ENCODE peak calls at places on chromosome X, in seven cellular contexts. X is esophagus squamous epithelium; M is AG09309; G is CD8-positive, alpha-beta T cell; E is DMS153; H is LoVo; S is iris pigment epithelial cell. N is an unnamed sample.

GRCh38 chrX:18424482-18425198 is 768 bp upstream of the CDKL5 start:
- DNase-seq in X (no peak), M (no peak), G (peak), E (no peak), H (no peak), S (peak), N (no peak)

GRCh38 chrX:74431807-74432206 is 10.5 kb downstream of the SLC16A2 start:
- DNase-seq in X (no peak), M (no peak), G (no peak), E (no peak), H (no peak), S (no peak), N (no peak)

GRCh38 chrX:133921764-133922389 is 63.5 kb downstream of the GPC3 start:
- DNase-seq in X (no peak), M (no peak), G (peak), E (peak), H (peak), S (peak), N (no peak)

GRCh38 chrX:24718771-24719170 is 25.1 kb downstream of the POLA1 start:
- DNase-seq in X (no peak), M (no peak), G (no peak), E (no peak), H (no peak), S (no peak), N (no peak)

GRCh38 chrX:85992811-85993229 is 54.5 kb downstream of the CHM start:
- DNase-seq in X (no peak), M (no peak), G (no peak), E (peak), H (peak), S (peak), N (no peak)

GRCh38 chrX:15816886-15817285 is 26.6 kb downstream of the ZRSR2 start:
- DNase-seq in X (no peak), M (no peak), G (peak), E (no peak), H (no peak), S (no peak), N (no peak)

GRCh38 chrX:17917945-17918577 is 57.0 kb upstream of the RAI2 start:
- DNase-seq in X (no peak), M (no peak), G (no peak), E (no peak), H (no peak), S (no peak), N (no peak)

GRCh38 chrX:14528629-14529287 is 578 bp upstream of the GLRA2 start:
- DNase-seq in X (no peak), M (peak), G (peak), E (peak), H (peak), S (peak), N (no peak)

GRCh38 chrX:110755061-110755460 is 40.6 kb downstream of the CHRDL1 start:
- DNase-seq in X (no peak), M (no peak), G (no peak), E (no peak), H (no peak), S (peak), N (no peak)